ENCODE peak calls at places on chromosomes 6 and 20, in four cellular contexts. E, R, X and V are unnamed samples.

GRCh38 chr6:45686841-45687569 is 309.3 kb upstream of the SUPT3H start:
- DNase-seq in E (no peak), R (no peak), X (no peak), V (no peak)

GRCh38 chr20:53643031-53643832 is 49.6 kb upstream of the ZNF217 start:
- DNase-seq in E (peak; percentile 57), R (no peak), X (peak; percentile 57), V (no peak)

GRCh38 chr6:165988757-165989456 is 178.7 kb downstream of the TBXT start:
- DNase-seq in E (no peak), R (no peak), X (no peak), V (no peak)

GRCh38 chr6:68777956-68778355 is 142.9 kb downstream of the ADGRB3 start:
- DNase-seq in E (no peak), R (no peak), X (peak; percentile 69), V (no peak)

GRCh38 chr20:22371843-22372242 is 212.5 kb downstream of the FOXA2 start:
- DNase-seq in E (no peak), R (no peak), X (no peak), V (no peak)

GRCh38 chr6:168030218-168030693 is 32.8 kb downstream of the KIF25 start:
- DNase-seq in E (no peak), R (no peak), X (no peak), V (no peak)

GRCh38 chr6:117264487-117265424 is 602 bp upstream of the VGLL2 start:
- DNase-seq in E (no peak), R (no peak), X (no peak), V (no peak)

GRCh38 chr6:26199057-26199772 is 112.0 kb downstream of the HFE start:
- DNase-seq in E (peak; percentile 95), R (no peak), X (peak; percentile 84), V (peak; percentile 93)

GRCh38 chr6:47716207-47716606 is 17.8 kb downstream of the ADGRF4 start:
- DNase-seq in E (no peak), R (no peak), X (no peak), V (no peak)

GRCh38 chr20:50464026-50464724 is 46.0 kb upstream of the PTPN1 start:
- DNase-seq in E (no peak), R (no peak), X (peak; percentile 28), V (no peak)

GRCh38 chr20:5569021-5569420 is 181.2 kb upstream of the SHLD1 start:
- DNase-seq in E (peak; percentile 28), R (no peak), X (peak; percentile 23), V (no peak)

GRCh38 chr20:15076785-15077184 is 739.4 kb upstream of the FLRT3 start:
- DNase-seq in E (no peak), R (no peak), X (no peak), V (no peak)

GRCh38 chr20:11301699-11302098 is 616.0 kb upstream of the BTBD3 start:
- DNase-seq in E (no peak), R (no peak), X (no peak), V (no peak)

GRCh38 chr6:169839898-169840631 is 88.6 kb downstream of the ERMARD start:
- DNase-seq in E (no peak), R (no peak), X (no peak), V (no peak)

GRCh38 chr6:1025821-1026220 is 286.1 kb upstream of the FOXQ1 start:
- DNase-seq in E (no peak), R (no peak), X (no peak), V (no peak)

GRCh38 chr20:35093245-35093884 is 758 bp upstream of the TRPC4AP start:
- DNase-seq in E (no peak), R (no peak), X (peak; percentile 50), V (no peak)

GRCh38 chr20:51712501-51713212 is 55.5 kb downstream of the ATP9A start:
- DNase-seq in E (peak; percentile 15), R (no peak), X (no peak), V (no peak)
- TF ChIP-seq CTCF in E (peak; percentile 85), R (no peak), X (peak; percentile 29), V (peak; percentile 20)

GRCh38 chr6:87257975-87258374 is 64.4 kb upstream of the SMIM8 start:
- DNase-seq in E (no peak), R (no peak), X (no peak), V (no peak)
- TF ChIP-seq CTCF in E (no peak), R (no peak), X (no peak), V (no peak)

GRCh38 chr20:46820682-46821081 is 74.0 kb upstream of the EYA2 start:
- DNase-seq in E (no peak), R (no peak), X (no peak), V (no peak)
- TF ChIP-seq CTCF in E (no peak), R (peak; percentile 35), X (peak; percentile 17), V (no peak)

GRCh38 chr6:139290787-139291294 is 957 bp downstream of the TXLNB start:
- DNase-seq in E (no peak), R (no peak), X (no peak), V (no peak)

GRCh38 chr6:139289233-139289632 is 2.6 kb downstream of the TXLNB start:
- DNase-seq in E (no peak), R (no peak), X (no peak), V (no peak)

GRCh38 chr6:139295906-139296305 is 4.1 kb upstream of the TXLNB start:
- DNase-seq in E (no peak), R (no peak), X (no peak), V (no peak)

GRCh38 chr6:139288496-139289040 is 3.2 kb downstream of the TXLNB start:
- DNase-seq in E (no peak), R (no peak), X (no peak), V (no peak)

DNA sequence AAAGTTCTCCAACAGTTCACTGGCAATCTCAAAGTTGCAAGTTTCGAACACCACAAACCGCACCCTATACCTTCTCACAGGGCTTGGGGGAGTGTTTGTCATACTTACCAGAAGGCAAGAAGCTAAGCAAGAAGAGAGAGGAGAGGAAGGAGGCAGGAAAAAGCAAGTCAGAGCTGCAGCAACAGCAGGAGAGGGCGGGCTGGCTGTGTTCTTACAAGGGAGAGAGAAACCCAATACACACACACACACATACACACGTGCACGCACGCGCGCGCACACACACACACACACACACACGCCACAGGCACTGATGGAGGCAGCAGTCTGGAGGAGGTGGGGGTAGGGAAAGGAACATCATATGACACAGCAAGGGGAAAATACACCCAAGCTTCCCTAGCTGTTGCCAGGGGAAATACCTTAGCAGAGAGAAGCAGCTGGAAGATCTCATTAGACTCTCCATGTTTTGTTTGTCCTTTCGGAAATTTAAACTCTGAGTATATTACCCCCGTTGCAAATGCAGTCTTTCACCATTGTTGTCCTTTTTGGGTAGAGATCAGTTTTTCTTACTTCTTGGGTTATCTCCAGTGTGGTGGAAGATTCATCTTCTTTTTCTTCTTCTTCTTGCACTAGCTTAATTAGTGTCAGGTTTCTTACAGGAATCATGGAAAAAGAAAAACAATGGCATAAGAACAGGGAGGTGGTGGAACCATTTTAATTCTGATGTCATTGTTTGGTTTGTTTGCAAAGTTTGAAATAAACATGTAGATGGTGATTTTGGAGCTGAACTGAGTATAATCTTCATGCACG is at the start of gene TXLNB:
- DNase-seq in E (peak; percentile 6), R (peak; percentile 57), X (peak; percentile 78), V (peak; percentile 79)
- TF ChIP-seq CTCF in E (no peak), R (no peak), X (no peak), V (no peak)

GRCh38 chr6:161549977-161550655 is 276.3 kb upstream of the AGPAT4 start:
- DNase-seq in E (peak; percentile 21), R (no peak), X (no peak), V (no peak)
- TF ChIP-seq CTCF in E (peak; percentile 33), R (no peak), X (no peak), V (no peak)

GRCh38 chr6:119280586-119281163 is 68.9 kb downstream of the MAN1A1 start:
- DNase-seq in E (no peak), R (no peak), X (no peak), V (no peak)

GRCh38 chr6:119283214-119283613 is 66.3 kb downstream of the MAN1A1 start:
- DNase-seq in E (no peak), R (no peak), X (no peak), V (no peak)

GRCh38 chr6:119285908-119286625 is 63.5 kb downstream of the MAN1A1 start:
- DNase-seq in E (no peak), R (no peak), X (peak; percentile 16), V (no peak)

GRCh38 chr6:119283979-119284545 is 65.5 kb downstream of the MAN1A1 start:
- DNase-seq in E (no peak), R (no peak), X (no peak), V (no peak)

DNA sequence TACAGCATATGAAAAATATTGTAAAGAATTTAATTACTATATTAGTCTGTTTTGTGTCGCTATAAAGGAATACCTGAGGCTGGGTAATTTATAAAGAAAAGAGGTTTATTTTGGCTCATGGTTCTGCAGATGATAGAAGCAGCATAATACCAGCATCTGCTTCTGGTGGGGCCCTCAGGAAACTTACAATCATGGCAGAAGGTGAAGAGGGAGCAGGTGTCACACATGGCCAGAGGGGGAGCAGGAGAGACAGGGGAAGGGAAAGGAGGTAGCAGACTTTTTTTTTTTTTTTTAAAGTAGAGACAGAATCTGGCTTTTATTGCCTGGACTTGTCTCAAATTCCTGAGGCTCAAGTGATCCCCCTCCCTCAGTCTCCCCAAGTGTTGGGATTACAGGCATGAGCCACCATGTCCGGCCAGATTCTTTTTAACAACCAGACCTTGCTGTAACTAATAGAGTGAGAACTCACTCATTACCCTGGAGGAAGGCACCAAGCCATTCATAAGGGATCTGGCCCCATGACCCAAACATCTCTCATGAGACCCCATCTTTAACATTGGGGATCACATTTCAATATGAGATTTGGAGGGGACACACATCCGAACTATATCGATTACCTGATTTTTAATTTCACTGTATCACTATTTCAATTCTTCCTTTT is 64.6 kb downstream of the MAN1A1 start:
- DNase-seq in E (no peak), R (no peak), X (no peak), V (no peak)
- TF ChIP-seq CTCF in E (peak; percentile 33), R (no peak), X (no peak), V (no peak)

DNA sequence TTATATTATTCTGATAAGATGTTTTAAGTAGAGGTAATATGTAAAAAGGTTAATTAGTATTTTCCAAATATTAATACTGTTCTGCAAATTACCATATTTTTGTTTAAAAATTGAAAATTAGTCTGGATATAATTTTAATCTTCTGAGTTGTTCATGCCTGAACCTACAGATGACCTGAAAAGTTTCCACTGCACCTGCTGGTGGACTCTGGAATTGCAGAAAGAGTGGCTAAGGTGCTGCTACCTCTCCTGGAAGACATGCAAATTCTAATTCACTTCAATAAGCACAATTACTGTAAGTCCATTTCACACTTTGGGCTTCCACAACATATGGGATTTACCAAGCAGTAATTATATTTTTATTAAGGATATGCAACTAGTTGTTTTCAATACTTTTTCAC is 77.7 kb upstream of the OLIG3 start:
- DNase-seq in E (peak; percentile 59), R (no peak), X (no peak), V (no peak)
- TF ChIP-seq CTCF in E (peak; percentile 78), R (peak; percentile 12), X (peak; percentile 59), V (peak; percentile 50)

DNA sequence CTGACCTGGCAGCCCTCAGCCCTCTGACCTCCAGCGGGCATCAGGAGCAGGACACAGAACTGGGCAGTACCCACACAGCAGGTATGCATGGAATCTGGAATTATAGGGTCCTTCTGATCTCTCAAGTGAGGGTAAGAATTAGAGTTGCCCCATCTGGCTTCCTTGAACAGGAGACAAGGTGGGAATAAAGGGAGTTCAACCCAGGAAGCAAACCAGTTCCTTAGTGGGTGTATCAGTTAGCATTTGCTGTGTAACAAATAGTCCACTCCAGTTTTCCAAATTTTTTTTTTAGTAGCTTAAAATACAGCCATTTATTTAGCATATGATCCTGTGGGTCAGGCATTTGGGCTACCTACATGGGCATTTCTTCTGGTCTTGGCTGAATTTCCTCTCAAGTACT is 15.7 kb downstream of the MAVS start:
- DNase-seq in E (no peak), R (no peak), X (no peak), V (no peak)
- TF ChIP-seq CTCF in E (no peak), R (no peak), X (no peak), V (no peak)